ENCODE peak calls at places on chromosomes 11 and 22, in four cellular contexts. One of them, this sample, is unnamed.
A peak's percentile ranks its signal among the peaks of the same experiment; 100 is the strongest.

GRCh38 chr22:29816980-29817379 is 21.1 kb downstream of the ASCC2 start:
- DNase-seq in hepatocyte: no peak
- DNase-seq in B cell: no peak
- DNase-seq in adrenal gland: no peak
- DNase-seq in this sample: no peak

GRCh38 chr11:118789501-118790356 is 1.2 kb downstream of the DDX6 start:
- DNase-seq in B cell: no peak
- DNase-seq in hepatocyte: peak; percentile 45
- DNase-seq in adrenal gland: no peak
- DNase-seq in this sample: peak; percentile 55

GRCh38 chr11:46391578-46392420 is at the start of gene CHRM4:
- DNase-seq in adrenal gland: no peak
- DNase-seq in B cell: peak; percentile 68
- DNase-seq in hepatocyte: peak; percentile 76
- DNase-seq in this sample: peak; percentile 80

GRCh38 chr11:12744831-12745502 is 70.7 kb downstream of the TEAD1 start:
- DNase-seq in B cell: no peak
- DNase-seq in hepatocyte: no peak
- DNase-seq in adrenal gland: no peak
- DNase-seq in this sample: no peak

GRCh38 chr11:104736503-104736902 is 161.8 kb downstream of the CASP12 start:
- DNase-seq in adrenal gland: no peak
- DNase-seq in hepatocyte: no peak
- DNase-seq in B cell: no peak
- DNase-seq in this sample: no peak

GRCh38 chr11:35623708-35624168 is 5.5 kb downstream of the FJX1 start:
- DNase-seq in B cell: no peak
- DNase-seq in adrenal gland: no peak
- DNase-seq in hepatocyte: peak; percentile 39
- DNase-seq in this sample: no peak

GRCh38 chr11:62433553-62434301 is 14.9 kb downstream of the SCGB1A1 start:
- DNase-seq in B cell: no peak
- DNase-seq in adrenal gland: no peak
- DNase-seq in hepatocyte: no peak
- DNase-seq in this sample: no peak

GRCh38 chr11:95897731-95898130 is 26.2 kb downstream of the MTMR2 start:
- DNase-seq in hepatocyte: no peak
- DNase-seq in B cell: no peak
- DNase-seq in adrenal gland: peak; percentile 20
- DNase-seq in this sample: no peak

GRCh38 chr11:128133501-128133900 is 453.9 kb downstream of the ETS1 start:
- DNase-seq in adrenal gland: no peak
- DNase-seq in hepatocyte: no peak
- DNase-seq in B cell: no peak
- DNase-seq in this sample: no peak

GRCh38 chr11:742156-742546 is 5.1 kb upstream of the TALDO1 start:
- DNase-seq in adrenal gland: no peak
- DNase-seq in hepatocyte: no peak
- DNase-seq in B cell: no peak
- DNase-seq in this sample: no peak

GRCh38 chr22:24977370-24978230 is 25.1 kb downstream of the KIAA1671 start:
- DNase-seq in B cell: no peak
- DNase-seq in adrenal gland: peak; percentile 52
- DNase-seq in hepatocyte: no peak
- DNase-seq in this sample: no peak

GRCh38 chr22:50583294-50583865 is 731 bp upstream of the CHKB start:
- DNase-seq in adrenal gland: peak; percentile 35
- DNase-seq in B cell: no peak
- DNase-seq in hepatocyte: no peak
- DNase-seq in this sample: no peak

GRCh38 chr11:79437274-79437980 is 3.4 kb downstream of the TENM4 start:
- DNase-seq in adrenal gland: peak; percentile 76
- DNase-seq in B cell: peak; percentile 50
- DNase-seq in hepatocyte: peak; percentile 80
- DNase-seq in this sample: peak; percentile 42

GRCh38 chr11:124837491-124837856 is 27.8 kb upstream of the ROBO3 start:
- DNase-seq in adrenal gland: no peak
- DNase-seq in B cell: no peak
- DNase-seq in hepatocyte: peak; percentile 77
- DNase-seq in this sample: peak; percentile 57

GRCh38 chr22:49155039-49155808 is 672.4 kb downstream of the BRD1 start:
- DNase-seq in B cell: no peak
- DNase-seq in hepatocyte: no peak
- DNase-seq in adrenal gland: no peak
- DNase-seq in this sample: no peak

DNA sequence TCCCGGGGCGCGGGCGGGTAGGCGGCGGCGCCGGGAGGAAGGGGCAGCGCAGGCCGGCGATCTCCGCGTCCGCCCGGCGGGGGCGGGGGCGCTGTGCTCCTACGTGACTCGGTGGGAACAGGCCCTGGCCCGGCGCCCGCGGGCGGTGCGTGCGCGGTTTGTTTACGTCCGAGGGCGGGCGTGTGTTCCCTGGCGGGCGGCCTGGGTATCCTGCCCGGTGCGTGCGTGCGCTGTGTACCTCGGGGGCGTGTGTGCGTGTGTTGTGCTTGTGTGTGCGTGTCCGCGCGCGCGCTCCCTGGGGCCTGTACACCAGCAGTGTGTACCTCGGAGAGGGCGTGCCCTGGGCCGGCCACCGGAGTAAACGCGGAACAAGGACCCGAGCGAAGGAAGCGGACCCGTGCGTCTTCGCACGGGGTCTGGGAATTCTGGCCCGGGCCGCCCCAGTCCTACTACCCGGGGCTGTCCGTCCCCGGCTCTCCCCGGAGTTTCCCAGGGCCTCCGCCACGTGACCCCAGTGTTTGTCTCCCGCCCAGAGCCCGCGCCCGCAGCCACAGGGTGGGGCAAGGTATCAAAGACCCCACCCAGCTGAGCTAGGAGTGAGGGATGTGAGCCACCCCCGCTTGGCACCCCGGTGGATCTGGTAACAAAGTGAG is 769 bp downstream of the MAFF start:
- DNase-seq in adrenal gland: peak; percentile 91
- DNase-seq in B cell: peak; percentile 64
- DNase-seq in hepatocyte: peak; percentile 94
- DNase-seq in this sample: peak; percentile 61
- TF ChIP-seq CTCF in adrenal gland: no peak
- TF ChIP-seq CTCF in B cell: no peak
- TF ChIP-seq CTCF in hepatocyte: no peak
- TF ChIP-seq CTCF in this sample: peak; percentile 12

GRCh38 chr22:30948930-30949342 is 19.6 kb downstream of the MORC2 start:
- DNase-seq in hepatocyte: no peak
- DNase-seq in adrenal gland: no peak
- DNase-seq in B cell: no peak
- DNase-seq in this sample: no peak

GRCh38 chr22:30949934-30950660 is 18.5 kb downstream of the MORC2 start:
- DNase-seq in adrenal gland: no peak
- DNase-seq in B cell: no peak
- DNase-seq in hepatocyte: no peak
- DNase-seq in this sample: no peak

GRCh38 chr22:30947163-30947820 is 21.3 kb downstream of the MORC2 start:
- DNase-seq in B cell: no peak
- DNase-seq in hepatocyte: peak; percentile 13
- DNase-seq in adrenal gland: no peak
- DNase-seq in this sample: no peak

GRCh38 chr22:30946354-30946753 is 22.2 kb downstream of the MORC2 start:
- DNase-seq in B cell: no peak
- DNase-seq in hepatocyte: no peak
- DNase-seq in adrenal gland: no peak
- DNase-seq in this sample: no peak

GRCh38 chr22:30947821-30948454 is 20.6 kb downstream of the MORC2 start:
- DNase-seq in adrenal gland: no peak
- DNase-seq in B cell: no peak
- DNase-seq in hepatocyte: peak; percentile 70
- DNase-seq in this sample: peak; percentile 37
- TF ChIP-seq CTCF in adrenal gland: peak; percentile 32
- TF ChIP-seq CTCF in B cell: peak; percentile 24
- TF ChIP-seq CTCF in hepatocyte: peak; percentile 84
- TF ChIP-seq CTCF in this sample: no peak

GRCh38 chr11:76577199-76577920 is 93.2 kb downstream of the LRRC32 start:
- DNase-seq in hepatocyte: peak; percentile 88
- DNase-seq in adrenal gland: no peak
- DNase-seq in B cell: no peak
- DNase-seq in this sample: no peak

GRCh38 chr11:76578655-76579046 is 91.9 kb downstream of the LRRC32 start:
- DNase-seq in B cell: no peak
- DNase-seq in adrenal gland: peak; percentile 66
- DNase-seq in hepatocyte: peak; percentile 35
- DNase-seq in this sample: no peak

GRCh38 chr11:76577921-76578654 is 92.5 kb downstream of the LRRC32 start:
- DNase-seq in hepatocyte: peak; percentile 40
- DNase-seq in adrenal gland: no peak
- DNase-seq in B cell: no peak
- DNase-seq in this sample: no peak

GRCh38 chr11:76579752-76580151 is 90.8 kb downstream of the LRRC32 start:
- DNase-seq in adrenal gland: no peak
- DNase-seq in B cell: no peak
- DNase-seq in hepatocyte: no peak
- DNase-seq in this sample: no peak

GRCh38 chr11:76579047-76579751 is 91.3 kb downstream of the LRRC32 start:
- DNase-seq in hepatocyte: peak; percentile 48
- DNase-seq in B cell: no peak
- DNase-seq in adrenal gland: peak; percentile 57
- DNase-seq in this sample: no peak
- TF ChIP-seq CTCF in hepatocyte: peak; percentile 23
- TF ChIP-seq CTCF in B cell: no peak
- TF ChIP-seq CTCF in adrenal gland: no peak
- TF ChIP-seq CTCF in this sample: no peak

GRCh38 chr22:46567471-46567870 is 30.1 kb upstream of the CELSR1 start:
- DNase-seq in adrenal gland: no peak
- DNase-seq in B cell: no peak
- DNase-seq in hepatocyte: no peak
- DNase-seq in this sample: no peak

GRCh38 chr22:46571642-46572250 is 34.3 kb upstream of the CELSR1 start:
- DNase-seq in hepatocyte: no peak
- DNase-seq in B cell: no peak
- DNase-seq in adrenal gland: no peak
- DNase-seq in this sample: no peak

GRCh38 chr22:46569055-46569847 is 31.8 kb upstream of the CELSR1 start:
- DNase-seq in adrenal gland: no peak
- DNase-seq in B cell: no peak
- DNase-seq in hepatocyte: no peak
- DNase-seq in this sample: no peak

GRCh38 chr22:46569848-46570695 is 32.7 kb upstream of the CELSR1 start:
- DNase-seq in hepatocyte: no peak
- DNase-seq in B cell: no peak
- DNase-seq in adrenal gland: no peak
- DNase-seq in this sample: no peak

DNA sequence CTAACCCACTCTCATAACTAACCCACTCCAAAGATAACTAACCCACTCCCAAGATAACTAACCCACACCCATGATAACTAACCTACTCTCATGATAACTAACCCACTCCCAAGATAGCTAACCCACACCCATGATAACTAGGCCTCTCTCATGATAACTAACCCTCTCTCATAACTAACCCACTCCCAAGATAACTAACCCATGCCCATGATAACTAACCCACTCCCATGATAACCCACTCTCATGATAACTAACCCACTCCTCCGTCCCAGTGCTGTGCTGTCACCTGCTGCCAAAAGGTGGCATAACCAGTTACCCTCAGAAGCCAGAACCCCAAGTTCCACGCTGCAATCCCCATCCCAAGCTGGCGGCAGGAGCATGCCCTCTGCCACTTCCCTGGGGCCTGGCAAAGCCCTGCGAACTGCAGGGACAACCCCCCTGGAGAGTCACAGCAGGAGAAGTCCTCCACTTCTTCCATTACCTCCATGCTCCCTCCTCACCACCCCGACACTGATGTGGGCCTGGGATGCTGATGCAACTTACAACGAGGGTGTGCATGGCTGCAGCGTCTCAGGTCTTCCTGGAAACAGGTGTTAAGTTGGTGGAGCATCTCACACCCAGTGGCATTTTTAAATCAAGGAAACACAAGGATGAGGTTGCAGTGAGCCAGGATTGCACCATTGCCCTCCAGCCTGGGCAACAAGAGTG is 30.8 kb upstream of the CELSR1 start:
- DNase-seq in B cell: no peak
- DNase-seq in adrenal gland: no peak
- DNase-seq in hepatocyte: no peak
- DNase-seq in this sample: no peak
- TF ChIP-seq CTCF in B cell: no peak
- TF ChIP-seq CTCF in adrenal gland: no peak
- TF ChIP-seq CTCF in hepatocyte: no peak
- TF ChIP-seq CTCF in this sample: no peak

DNA sequence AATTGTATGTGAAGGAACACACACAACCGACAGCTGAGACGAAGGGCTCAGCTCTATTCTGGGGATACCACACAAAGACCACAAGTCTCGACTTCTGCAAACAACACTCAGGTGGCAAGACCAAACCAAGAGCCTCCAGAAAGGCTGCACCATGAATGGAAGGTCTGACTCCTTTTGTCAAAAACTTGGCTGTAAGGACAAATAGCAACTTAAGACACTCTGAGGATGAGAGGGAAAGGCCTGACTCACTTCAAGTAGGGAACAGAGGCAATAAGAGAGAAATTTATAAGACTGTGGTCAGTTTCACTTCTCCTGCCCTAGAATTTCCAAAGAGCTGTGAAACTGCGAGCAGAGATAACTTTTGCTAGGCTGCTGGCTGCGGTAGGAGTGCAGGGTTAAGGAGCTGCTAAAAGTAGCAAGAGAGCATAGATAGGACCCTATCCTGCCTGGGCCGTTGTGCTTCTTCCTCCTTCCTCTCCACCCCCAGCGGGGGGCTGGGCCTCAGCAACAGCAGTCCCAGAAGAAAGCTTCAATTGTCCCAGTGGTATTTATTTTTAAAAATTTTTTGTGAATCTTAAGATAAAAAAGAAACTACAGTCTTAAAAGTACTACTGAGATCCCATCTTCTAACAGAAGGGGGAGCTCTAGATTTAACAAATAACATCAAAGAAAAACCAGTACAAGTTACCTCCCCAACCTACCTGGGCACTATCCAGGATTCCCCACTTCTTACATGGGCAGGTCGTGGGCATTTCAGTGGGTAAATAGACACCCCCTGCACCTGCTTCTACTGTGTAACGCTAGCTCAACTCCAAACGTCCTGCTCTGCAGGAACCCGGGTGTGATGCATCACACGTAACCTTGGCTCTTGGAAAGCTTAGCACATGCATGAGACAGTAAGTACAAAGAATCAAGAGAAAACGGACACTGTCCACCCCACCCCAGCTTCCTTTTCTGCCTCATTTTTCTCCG is 66.4 kb downstream of the SGSM3 start:
- DNase-seq in hepatocyte: peak; percentile 74
- DNase-seq in adrenal gland: no peak
- DNase-seq in B cell: peak; percentile 47
- DNase-seq in this sample: peak; percentile 51
- TF ChIP-seq CTCF in hepatocyte: peak; percentile 78
- TF ChIP-seq CTCF in adrenal gland: peak; percentile 34
- TF ChIP-seq CTCF in B cell: peak; percentile 82
- TF ChIP-seq CTCF in this sample: no peak

GRCh38 chr11:134030853-134031252 is 38.0 kb upstream of the JAM3 start:
- DNase-seq in B cell: no peak
- DNase-seq in adrenal gland: no peak
- DNase-seq in hepatocyte: no peak
- DNase-seq in this sample: no peak
- TF ChIP-seq CTCF in B cell: peak; percentile 34
- TF ChIP-seq CTCF in adrenal gland: no peak
- TF ChIP-seq CTCF in hepatocyte: peak; percentile 9
- TF ChIP-seq CTCF in this sample: peak; percentile 7